ENCODE peak calls at places on chromosomes 7 and 10, in nine cellular contexts. V is natural killer cell treated with Interleukin-12 subunit alpha and Interleukin-12 subunit beta and Interleukin-15 and Interleukin-18, amount 100 ng/mL, for 72 hours; W is EH; C is HT-29; A is progenitor cell of endocrine pancreas; R is CD4-positive, alpha-beta T cell; S is GM18507; E is KG1; H is cardiac septum. P is an unnamed sample.

GRCh38 chr10:114548662-114549061 is 109.4 kb downstream of the ABLIM1 start:
- DNase-seq in V (no peak), W (peak), C (peak), A (no peak), R (no peak), S (no peak), E (no peak), H (no peak), P (no peak)

GRCh38 chr10:72056932-72057751 is 31.2 kb downstream of the SPOCK2 start:
- DNase-seq in V (no peak), W (no peak), C (no peak), A (no peak), R (no peak), S (no peak), E (no peak), H (no peak), P (no peak)

GRCh38 chr10:50574305-50574704 is 49.5 kb downstream of the SGMS1 start:
- DNase-seq in V (no peak), W (no peak), C (no peak), A (no peak), R (no peak), S (no peak), E (no peak), H (no peak), P (no peak)

GRCh38 chr7:2211259-2211575 is 21.5 kb downstream of the MAD1L1 start:
- DNase-seq in V (peak), W (no peak), C (no peak), A (no peak), R (no peak), S (no peak), E (no peak), H (no peak), P (no peak)

GRCh38 chr7:85471312-85471711 is 284.5 kb upstream of the SEMA3D start:
- DNase-seq in V (no peak), W (peak), C (no peak), A (no peak), R (no peak), S (no peak), E (no peak), H (no peak), P (no peak)

GRCh38 chr10:25974897-25975459 is 40.9 kb downstream of the MYO3A start:
- DNase-seq in V (no peak), W (no peak), C (no peak), A (no peak), R (no peak), S (no peak), E (no peak), H (no peak), P (no peak)

GRCh38 chr7:110205899-110206298 is 885.0 kb upstream of the LRRN3 start:
- DNase-seq in V (no peak), W (peak), C (peak), A (no peak), R (no peak), S (no peak), E (no peak), H (no peak), P (no peak)

GRCh38 chr7:24440851-24441250 is 132.4 kb upstream of the PALS2 start:
- DNase-seq in V (no peak), W (no peak), C (no peak), A (no peak), R (no peak), S (no peak), E (no peak), H (no peak), P (no peak)

GRCh38 chr10:44340557-44340956 is 44.3 kb downstream of the CXCL12 start:
- DNase-seq in V (no peak), W (no peak), C (no peak), A (no peak), R (no peak), S (no peak), E (no peak), H (no peak), P (no peak)

GRCh38 chr7:95324396-95324795 is at the start of gene PON1:
- DNase-seq in V (no peak), W (no peak), C (peak), A (peak), R (no peak), S (no peak), E (no peak), H (no peak), P (no peak)

GRCh38 chr7:70717553-70718248 is 414.2 kb upstream of the GALNT17 start:
- DNase-seq in V (no peak), W (no peak), C (no peak), A (no peak), R (no peak), S (no peak), E (no peak), H (no peak), P (no peak)

GRCh38 chr10:91743460-91743859 is 54.8 kb upstream of the TNKS2 start:
- DNase-seq in V (no peak), W (no peak), C (no peak), A (no peak), R (no peak), S (no peak), E (no peak), H (no peak), P (no peak)

GRCh38 chr7:156503195-156503594 is 137.4 kb upstream of the RNF32 start:
- DNase-seq in V (no peak), W (no peak), C (peak), A (no peak), R (no peak), S (no peak), E (no peak), H (no peak), P (no peak)

GRCh38 chr7:139896831-139897230 is 67.8 kb downstream of the TBXAS1 start:
- DNase-seq in V (no peak), W (no peak), C (no peak), A (no peak), R (no peak), S (no peak), E (no peak), H (no peak), P (no peak)

GRCh38 chr10:24241536-24241935 is 32.6 kb downstream of the KIAA1217 start:
- DNase-seq in V (no peak), W (no peak), C (no peak), A (no peak), R (no peak), S (no peak), E (no peak), H (no peak), P (no peak)

GRCh38 chr10:14560274-14560673 is 214.4 kb downstream of the FAM107B start:
- DNase-seq in V (peak), W (peak), C (peak), A (no peak), R (peak), S (no peak), E (no peak), H (peak), P (no peak)

GRCh38 chr7:157828190-157828589 is 491.4 kb downstream of the DNAJB6 start:
- DNase-seq in V (no peak), W (no peak), C (no peak), A (no peak), R (no peak), S (no peak), E (no peak), H (no peak), P (no peak)

GRCh38 chr7:27184342-27185012 is 555 bp downstream of the HOXA11 start:
- DNase-seq in V (no peak), W (peak), C (peak), A (no peak), R (peak), S (no peak), E (no peak), H (peak), P (peak)

GRCh38 chr7:79876769-79877362 is 257.8 kb upstream of the GNAI1 start:
- DNase-seq in V (no peak), W (peak), C (peak), A (no peak), R (no peak), S (no peak), E (no peak), H (no peak), P (no peak)

GRCh38 chr7:156257904-156258303 is 382.7 kb upstream of the RNF32 start:
- DNase-seq in V (no peak), W (no peak), C (no peak), A (no peak), R (no peak), S (no peak), E (no peak), H (no peak), P (no peak)

GRCh38 chr10:35746004-35746403 is 103.9 kb upstream of the FZD8 start:
- DNase-seq in V (no peak), W (no peak), C (no peak), A (no peak), R (no peak), S (no peak), E (no peak), H (no peak), P (no peak)

GRCh38 chr7:774161-775109 is 47.4 kb upstream of the PRKAR1B start:
- DNase-seq in V (peak), W (peak), C (peak), A (peak), R (peak), S (peak), E (peak), H (no peak), P (no peak)

GRCh38 chr7:157690833-157691382 is 354.1 kb downstream of the DNAJB6 start:
- DNase-seq in V (peak), W (peak), C (no peak), A (no peak), R (no peak), S (no peak), E (no peak), H (peak), P (peak)

GRCh38 chr10:112952282-112952991 is 2.4 kb downstream of the TCF7L2 start:
- DNase-seq in V (no peak), W (peak), C (no peak), A (no peak), R (no peak), S (no peak), E (no peak), H (no peak), P (no peak)

GRCh38 chr10:6201511-6201975 is 1.2 kb upstream of the PFKFB3 start:
- DNase-seq in V (peak), W (peak), C (peak), A (peak), R (peak), S (peak), E (no peak), H (peak), P (no peak)

GRCh38 chr10:70053212-70053895 is 708 bp downstream of the MACROH2A2 start:
- DNase-seq in V (no peak), W (peak), C (no peak), A (peak), R (no peak), S (no peak), E (no peak), H (no peak), P (no peak)